ENCODE peak calls at places on chromosome 12, in five cellular contexts. One of them, this sample, is unnamed.

GRCh38 chr12:11763760-11764520 is 114.5 kb downstream of the ETV6 start:
- DNase-seq in sciatic nerve: no peak
- DNase-seq in nephron progenitor cell: no peak
- DNase-seq in Ammon's horn: no peak
- DNase-seq in NCI-H146: no peak
- DNase-seq in this sample: peak

GRCh38 chr12:126855768-126856167 is 1411.2 kb upstream of the TMEM132C start:
- DNase-seq in sciatic nerve: no peak
- DNase-seq in nephron progenitor cell: no peak
- DNase-seq in Ammon's horn: no peak
- DNase-seq in NCI-H146: no peak
- DNase-seq in this sample: no peak

GRCh38 chr12:52074656-52075408 is 4.7 kb upstream of the SMIM41 start:
- DNase-seq in sciatic nerve: no peak
- DNase-seq in nephron progenitor cell: no peak
- DNase-seq in Ammon's horn: no peak
- DNase-seq in NCI-H146: no peak
- DNase-seq in this sample: no peak

GRCh38 chr12:132771126-132771838 is 9.7 kb upstream of the ANKLE2 start:
- DNase-seq in sciatic nerve: no peak
- DNase-seq in nephron progenitor cell: no peak
- DNase-seq in Ammon's horn: no peak
- DNase-seq in NCI-H146: no peak
- DNase-seq in this sample: no peak

GRCh38 chr12:6416596-6416995 is 28.2 kb upstream of the CD27 start:
- DNase-seq in sciatic nerve: no peak
- DNase-seq in nephron progenitor cell: no peak
- DNase-seq in Ammon's horn: peak
- DNase-seq in NCI-H146: no peak
- DNase-seq in this sample: no peak

GRCh38 chr12:75722714-75723200 is 211.3 kb upstream of the KRR1 start:
- DNase-seq in sciatic nerve: no peak
- DNase-seq in nephron progenitor cell: no peak
- DNase-seq in Ammon's horn: peak
- DNase-seq in NCI-H146: peak
- DNase-seq in this sample: peak

GRCh38 chr12:113555226-113555625 is 83.6 kb upstream of the LHX5 start:
- DNase-seq in sciatic nerve: no peak
- DNase-seq in nephron progenitor cell: no peak
- DNase-seq in Ammon's horn: no peak
- DNase-seq in NCI-H146: no peak
- DNase-seq in this sample: peak

GRCh38 chr12:30796508-30796780 is 41.7 kb upstream of the CAPRIN2 start:
- DNase-seq in sciatic nerve: peak
- DNase-seq in nephron progenitor cell: no peak
- DNase-seq in Ammon's horn: no peak
- DNase-seq in NCI-H146: peak
- DNase-seq in this sample: peak

GRCh38 chr12:76685246-76685678 is 78.7 kb upstream of the ZDHHC17 start:
- DNase-seq in sciatic nerve: no peak
- DNase-seq in nephron progenitor cell: peak
- DNase-seq in Ammon's horn: peak
- DNase-seq in NCI-H146: peak
- DNase-seq in this sample: no peak

GRCh38 chr12:6606331-6607131 is 648 bp downstream of the CHD4 start:
- DNase-seq in sciatic nerve: peak
- DNase-seq in nephron progenitor cell: peak
- DNase-seq in Ammon's horn: peak
- DNase-seq in NCI-H146: peak
- DNase-seq in this sample: peak

GRCh38 chr12:52250048-52250990 is 17.3 kb downstream of the KRT7 start:
- DNase-seq in sciatic nerve: peak
- DNase-seq in nephron progenitor cell: peak
- DNase-seq in Ammon's horn: no peak
- DNase-seq in NCI-H146: no peak
- DNase-seq in this sample: no peak

GRCh38 chr12:3973269-3973884 is 100.2 kb upstream of the PARP11 start:
- DNase-seq in sciatic nerve: no peak
- DNase-seq in nephron progenitor cell: no peak
- DNase-seq in Ammon's horn: no peak
- DNase-seq in NCI-H146: no peak
- DNase-seq in this sample: no peak

GRCh38 chr12:103182299-103182698 is 224.8 kb downstream of the ASCL1 start:
- DNase-seq in sciatic nerve: no peak
- DNase-seq in nephron progenitor cell: no peak
- DNase-seq in Ammon's horn: no peak
- DNase-seq in NCI-H146: no peak
- DNase-seq in this sample: no peak

GRCh38 chr12:18546399-18546798 is 191.4 kb downstream of the PLCZ1 start:
- DNase-seq in sciatic nerve: no peak
- DNase-seq in nephron progenitor cell: no peak
- DNase-seq in Ammon's horn: peak
- DNase-seq in NCI-H146: no peak
- DNase-seq in this sample: peak

GRCh38 chr12:105855691-105856405 is 282.9 kb downstream of the NUAK1 start:
- DNase-seq in sciatic nerve: no peak
- DNase-seq in nephron progenitor cell: no peak
- DNase-seq in Ammon's horn: no peak
- DNase-seq in NCI-H146: no peak
- DNase-seq in this sample: no peak

GRCh38 chr12:12979731-12980259 is 20.3 kb downstream of the HEBP1 start:
- DNase-seq in sciatic nerve: no peak
- DNase-seq in nephron progenitor cell: no peak
- DNase-seq in Ammon's horn: peak
- DNase-seq in NCI-H146: no peak
- DNase-seq in this sample: peak

GRCh38 chr12:54082402-54082892 is 28.8 kb downstream of the HOXC4 start:
- DNase-seq in sciatic nerve: no peak
- DNase-seq in nephron progenitor cell: peak
- DNase-seq in Ammon's horn: no peak
- DNase-seq in NCI-H146: no peak
- DNase-seq in this sample: peak

GRCh38 chr12:68454855-68455254 is 122.7 kb upstream of the MDM1 start:
- DNase-seq in sciatic nerve: no peak
- DNase-seq in nephron progenitor cell: no peak
- DNase-seq in Ammon's horn: no peak
- DNase-seq in NCI-H146: no peak
- DNase-seq in this sample: no peak

GRCh38 chr12:5123921-5124320 is 80.2 kb downstream of the KCNA5 start:
- DNase-seq in sciatic nerve: no peak
- DNase-seq in nephron progenitor cell: no peak
- DNase-seq in Ammon's horn: no peak
- DNase-seq in NCI-H146: no peak
- DNase-seq in this sample: no peak

GRCh38 chr12:109772622-109773321 is 59.1 kb downstream of the FAM222A start:
- DNase-seq in sciatic nerve: peak
- DNase-seq in nephron progenitor cell: no peak
- DNase-seq in Ammon's horn: peak
- DNase-seq in NCI-H146: no peak
- DNase-seq in this sample: no peak

GRCh38 chr12:113149361-113150150 is at the start of gene CFAP73:
- DNase-seq in sciatic nerve: peak
- DNase-seq in nephron progenitor cell: peak
- DNase-seq in Ammon's horn: peak
- DNase-seq in NCI-H146: peak
- DNase-seq in this sample: peak

GRCh38 chr12:29149691-29150382 is 759 bp downstream of the FAR2 start:
- DNase-seq in sciatic nerve: no peak
- DNase-seq in nephron progenitor cell: peak
- DNase-seq in Ammon's horn: no peak
- DNase-seq in NCI-H146: no peak
- DNase-seq in this sample: no peak

GRCh38 chr12:27246141-27246540 is 2.1 kb downstream of the STK38L start:
- DNase-seq in sciatic nerve: no peak
- DNase-seq in nephron progenitor cell: no peak
- DNase-seq in Ammon's horn: no peak
- DNase-seq in NCI-H146: no peak
- DNase-seq in this sample: no peak

GRCh38 chr12:121454921-121455320 is 55.0 kb downstream of the RNF34 start:
- DNase-seq in sciatic nerve: no peak
- DNase-seq in nephron progenitor cell: no peak
- DNase-seq in Ammon's horn: no peak
- DNase-seq in NCI-H146: no peak
- DNase-seq in this sample: no peak

GRCh38 chr12:97960741-97961608 is 498.4 kb downstream of the RMST start:
- DNase-seq in sciatic nerve: no peak
- DNase-seq in nephron progenitor cell: peak
- DNase-seq in Ammon's horn: peak
- DNase-seq in NCI-H146: peak
- DNase-seq in this sample: no peak

GRCh38 chr12:40031965-40032364 is 73.9 kb downstream of the SLC2A13 start:
- DNase-seq in sciatic nerve: no peak
- DNase-seq in nephron progenitor cell: no peak
- DNase-seq in Ammon's horn: no peak
- DNase-seq in NCI-H146: no peak
- DNase-seq in this sample: no peak

GRCh38 chr12:74537126-74537706 is 419 bp upstream of the ATXN7L3B start:
- DNase-seq in sciatic nerve: no peak
- DNase-seq in nephron progenitor cell: no peak
- DNase-seq in Ammon's horn: peak
- DNase-seq in NCI-H146: peak
- DNase-seq in this sample: peak

GRCh38 chr12:47282206-47282605 is 202.4 kb upstream of the AMIGO2 start:
- DNase-seq in sciatic nerve: no peak
- DNase-seq in nephron progenitor cell: no peak
- DNase-seq in Ammon's horn: no peak
- DNase-seq in NCI-H146: no peak
- DNase-seq in this sample: peak

GRCh38 chr12:17062296-17063061 is 456.5 kb upstream of the LMO3 start:
- DNase-seq in sciatic nerve: no peak
- DNase-seq in nephron progenitor cell: no peak
- DNase-seq in Ammon's horn: no peak
- DNase-seq in NCI-H146: peak
- DNase-seq in this sample: peak

GRCh38 chr12:1836241-1836803 is 16.0 kb downstream of the LRTM2 start:
- DNase-seq in sciatic nerve: no peak
- DNase-seq in nephron progenitor cell: no peak
- DNase-seq in Ammon's horn: no peak
- DNase-seq in NCI-H146: no peak
- DNase-seq in this sample: no peak

GRCh38 chr12:510071-510825 is 50.5 kb downstream of the B4GALNT3 start:
- DNase-seq in sciatic nerve: no peak
- DNase-seq in nephron progenitor cell: no peak
- DNase-seq in Ammon's horn: peak
- DNase-seq in NCI-H146: peak
- DNase-seq in this sample: no peak

GRCh38 chr12:109741286-109741969 is 27.8 kb downstream of the FAM222A start:
- DNase-seq in sciatic nerve: peak
- DNase-seq in nephron progenitor cell: peak
- DNase-seq in Ammon's horn: no peak
- DNase-seq in NCI-H146: no peak
- DNase-seq in this sample: no peak

GRCh38 chr12:13032164-13032563 is 12.0 kb upstream of the FAM234B start:
- DNase-seq in sciatic nerve: no peak
- DNase-seq in nephron progenitor cell: no peak
- DNase-seq in Ammon's horn: no peak
- DNase-seq in NCI-H146: no peak
- DNase-seq in this sample: no peak

GRCh38 chr12:109250523-109250922 is 58.6 kb downstream of the FOXN4 start:
- DNase-seq in sciatic nerve: no peak
- DNase-seq in nephron progenitor cell: no peak
- DNase-seq in Ammon's horn: no peak
- DNase-seq in NCI-H146: no peak
- DNase-seq in this sample: no peak

GRCh38 chr12:49643961-49644619 is 20.7 kb downstream of the PRPF40B start:
- DNase-seq in sciatic nerve: no peak
- DNase-seq in nephron progenitor cell: no peak
- DNase-seq in Ammon's horn: no peak
- DNase-seq in NCI-H146: no peak
- DNase-seq in this sample: no peak

GRCh38 chr12:59396519-59396918 is 199.3 kb upstream of the SLC16A7 start:
- DNase-seq in sciatic nerve: no peak
- DNase-seq in nephron progenitor cell: no peak
- DNase-seq in Ammon's horn: no peak
- DNase-seq in NCI-H146: no peak
- DNase-seq in this sample: no peak